ENCODE peak calls at places on chromosomes 5 and 9, in seven cellular contexts. F, O, N, A, W, X and J are unnamed samples.

GRCh38 chr5:91341159-91341558 is 42.0 kb downstream of the ARRDC3 start:
- DNase-seq in A (no peak), N (no peak), X (no peak), F (no peak), O (no peak), W (no peak), J (no peak)

GRCh38 chr5:84028093-84028492 is 307.4 kb upstream of the HAPLN1 start:
- DNase-seq in W (no peak), X (no peak), A (no peak), F (no peak), O (no peak), N (no peak), J (no peak)

GRCh38 chr9:6356441-6356840 is 28.3 kb downstream of the TPD52L3 start:
- DNase-seq in W (no peak), F (no peak), A (no peak), N (no peak), O (no peak), X (no peak), J (no peak)

GRCh38 chr9:72460342-72461312 is 60.8 kb upstream of the TMC1 start:
- DNase-seq in W (no peak), F (no peak), X (no peak), O (no peak), N (no peak), A (no peak), J (no peak)

GRCh38 chr9:71121275-71122168 is at the start of gene TRPM3:
- DNase-seq in O (no peak), X (no peak), F (no peak), A (no peak), W (no peak), N (peak; percentile 51), J (no peak)

GRCh38 chr5:134175874-134176522 is 752 bp downstream of the SKP1 start:
- DNase-seq in X (no peak), N (no peak), F (no peak), W (no peak), A (no peak), O (peak; percentile 36), J (no peak)

GRCh38 chr5:133962131-133962530 is 6.3 kb downstream of the C5orf15 start:
- DNase-seq in W (no peak), N (no peak), O (no peak), X (no peak), A (no peak), F (no peak), J (no peak)

GRCh38 chr9:131709741-131710499 is 30.0 kb downstream of the RAPGEF1 start:
- DNase-seq in W (peak; percentile 63), X (no peak), A (peak; percentile 88), N (no peak), F (no peak), O (no peak), J (no peak)

GRCh38 chr9:1453636-1454035 is 403.5 kb downstream of the DMRT2 start:
- DNase-seq in X (no peak), A (no peak), F (no peak), O (no peak), N (no peak), W (no peak), J (no peak)

GRCh38 chr5:125058185-125058826 is 311.9 kb upstream of the ZNF608 start:
- DNase-seq in N (no peak), O (no peak), A (no peak), W (no peak), X (no peak), F (no peak), J (no peak)

GRCh38 chr9:132531187-132531586 is 51.2 kb upstream of the BARHL1 start:
- DNase-seq in N (no peak), W (no peak), O (no peak), F (no peak), X (no peak), A (no peak), J (no peak)

GRCh38 chr9:124454791-124455443 is 4.7 kb downstream of the ADGRD2 start:
- DNase-seq in W (no peak), X (no peak), N (peak; percentile 53), A (no peak), O (no peak), F (peak; percentile 57), J (no peak)

GRCh38 chr5:112637343-112637742 is 100.3 kb upstream of the APC start:
- DNase-seq in F (no peak), A (no peak), O (no peak), W (no peak), N (no peak), X (no peak), J (peak; percentile 52)

GRCh38 chr9:10876333-10876732 is 263.5 kb upstream of the PTPRD start:
- DNase-seq in A (no peak), W (no peak), F (no peak), N (no peak), O (no peak), X (no peak), J (no peak)

GRCh38 chr5:22754155-22754554 is 99.0 kb downstream of the CDH12 start:
- DNase-seq in F (no peak), W (no peak), A (no peak), X (no peak), N (no peak), O (no peak), J (no peak)

GRCh38 chr9:127637322-127637847 is 25.3 kb downstream of the STXBP1 start:
- DNase-seq in A (no peak), W (no peak), N (peak; percentile 58), O (no peak), X (no peak), F (no peak), J (peak; percentile 25)

GRCh38 chr9:24698864-24699518 is 153.3 kb upstream of the IZUMO3 start:
- DNase-seq in F (no peak), O (no peak), X (no peak), N (no peak), W (no peak), A (no peak), J (no peak)

GRCh38 chr9:89177401-89178161 is 1.0 kb downstream of the SHC3 start:
- DNase-seq in X (no peak), N (peak; percentile 68), F (no peak), O (no peak), W (no peak), A (no peak), J (no peak)

GRCh38 chr9:91302831-91303230 is 58.9 kb downstream of the AUH start:
- DNase-seq in N (no peak), A (no peak), F (no peak), O (no peak), X (peak; percentile 79), W (no peak), J (no peak)

GRCh38 chr9:137502008-137502913 is 43.1 kb upstream of the NSMF start:
- DNase-seq in A (no peak), W (no peak), F (no peak), O (no peak), N (no peak), X (no peak), J (no peak)

GRCh38 chr5:108900668-108901067 is 153.0 kb downstream of the FER start:
- DNase-seq in F (no peak), A (no peak), O (no peak), N (no peak), X (no peak), W (no peak), J (no peak)

GRCh38 chr5:60487466-60487865 is 212.5 kb downstream of the DEPDC1B start:
- DNase-seq in N (no peak), F (no peak), W (no peak), A (no peak), O (no peak), X (no peak), J (no peak)

GRCh38 chr5:60488466-60489130 is 211.4 kb downstream of the DEPDC1B start:
- DNase-seq in N (no peak), X (no peak), A (no peak), O (no peak), W (no peak), F (no peak), J (no peak)

GRCh38 chr5:60489377-60489776 is 210.6 kb downstream of the DEPDC1B start:
- DNase-seq in N (no peak), O (no peak), F (no peak), X (no peak), A (no peak), W (no peak), J (no peak)

GRCh38 chr5:60489856-60490255 is 210.1 kb downstream of the DEPDC1B start:
- DNase-seq in O (no peak), F (no peak), W (no peak), A (no peak), X (no peak), N (no peak), J (no peak)

GRCh38 chr5:60487885-60488425 is 212.0 kb downstream of the DEPDC1B start:
- DNase-seq in W (no peak), A (no peak), N (no peak), X (no peak), O (peak; percentile 74), F (no peak), J (no peak)
- H3K4me3 ChIP-seq in W (no peak overlapping the region), A (no peak overlapping the region), N (peak overlapping the region; percentile 17), X (no peak overlapping the region), O (peak overlapping the region; percentile 41), F (peak overlapping the region; percentile 53), J (no peak overlapping the region)

GRCh38 chr9:114078021-114078780 is at the start of gene AMBP:
- DNase-seq in O (peak; percentile 64), F (peak; percentile 53), X (no peak), A (no peak), N (peak; percentile 68), W (no peak), J (no peak)

GRCh38 chr9:114080773-114081440 is 2.8 kb upstream of the AMBP start:
- DNase-seq in F (no peak), N (no peak), W (no peak), X (no peak), A (no peak), O (peak; percentile 63), J (no peak)

GRCh38 chr9:114080195-114080772 is 2.2 kb upstream of the AMBP start:
- DNase-seq in N (no peak), O (no peak), F (no peak), X (no peak), W (no peak), A (no peak), J (no peak)

GRCh38 chr9:114077162-114077837 is 800 bp downstream of the AMBP start:
- DNase-seq in W (no peak), A (no peak), X (no peak), O (no peak), F (no peak), N (peak; percentile 58), J (no peak)

DNA sequence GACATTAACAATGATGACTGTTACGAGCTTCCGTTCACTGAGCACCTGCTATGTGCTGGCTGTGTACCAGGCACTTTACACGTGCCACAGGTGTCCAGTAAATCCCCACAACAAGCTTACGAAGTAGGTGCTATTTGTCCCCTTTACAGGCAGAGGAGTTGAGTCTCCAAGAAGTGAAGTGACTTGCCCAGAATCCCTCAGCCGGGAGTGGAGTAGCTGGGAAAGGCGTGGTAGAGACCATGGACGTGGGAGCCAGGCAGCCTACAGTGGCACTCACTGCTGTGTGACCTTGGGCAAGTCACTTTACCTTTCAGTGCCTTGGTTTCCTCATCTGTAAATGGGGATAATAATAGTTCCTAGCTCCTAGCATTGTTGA is 669 bp upstream of the AMBP start:
- DNase-seq in W (no peak), A (no peak), N (peak; percentile 26), F (no peak), X (no peak), O (no peak), J (no peak)
- H3K4me1 ChIP-seq in W (no peaks in the 10 kb centered on the region), A (no peaks in the 10 kb centered on the region), N (peaks cover 4% of the 10 kb centered on the region), F (no peaks in the 10 kb centered on the region), X (no peaks in the 10 kb centered on the region), O (peaks cover 60% of the 10 kb centered on the region), J (peaks cover 6% of the 10 kb centered on the region)

GRCh38 chr5:77329664-77330430 is 119.4 kb downstream of the PDE8B start:
- DNase-seq in A (no peak), F (no peak), O (no peak), N (no peak), X (no peak), W (no peak), J (no peak)
- H3K4me3 ChIP-seq in A (no peak overlapping the region), F (no peak overlapping the region), O (no peak overlapping the region), N (no peak overlapping the region), X (no peak overlapping the region), W (no peak overlapping the region), J (no peak overlapping the region)

GRCh38 chr5:56683281-56683680 is 132.1 kb upstream of the MAP3K1 start:
- DNase-seq in N (no peak), W (no peak), F (no peak), X (no peak), A (no peak), O (no peak), J (no peak)
- H3K4me1 ChIP-seq in N (peaks cover 5% of the 10 kb centered on the region), W (peaks cover 13% of the 10 kb centered on the region), F (no peaks in the 10 kb centered on the region), X (no peaks in the 10 kb centered on the region), A (peaks cover 90% of the 10 kb centered on the region), O (no peaks in the 10 kb centered on the region), J (peaks cover 2% of the 10 kb centered on the region)